ENCODE peak calls at places on chromosomes 12 and 14, in six cellular contexts. D is pancreas, H is PC-3, F is left ventricle myocardium inferior, A is HCT116, O is neuronal stem cell. L is an unnamed sample.
A peak's percentile ranks its signal among the peaks of the same experiment; 100 is the strongest.

GRCh38 chr12:80937391-80938238 is at the start of gene LIN7A:
- DNase-seq in D (peak; percentile 21), H (no peak), F (peak; percentile 67), A (no peak), O (peak; percentile 43), L (peak; percentile 63)

GRCh38 chr12:62519043-62519442 is 52.4 kb downstream of the MON2 start:
- DNase-seq in D (no peak), H (no peak), F (peak; percentile 54), A (no peak), O (no peak), L (no peak)

GRCh38 chr14:88995437-88996198 is 171.2 kb downstream of the TTC8 start:
- DNase-seq in D (no peak), H (peak; percentile 84), F (no peak), A (no peak), O (no peak), L (peak; percentile 73)

GRCh38 chr12:67068773-67069450 is 200.2 kb upstream of the CAND1 start:
- DNase-seq in D (peak; percentile 67), H (peak; percentile 82), F (no peak), A (no peak), O (peak; percentile 66), L (peak; percentile 15)

GRCh38 chr12:96486751-96487150 is 2.6 kb upstream of the CFAP54 start:
- DNase-seq in D (no peak), H (no peak), F (no peak), A (no peak), O (no peak), L (no peak)

GRCh38 chr12:538731-539539 is 79.2 kb downstream of the B4GALNT3 start:
- DNase-seq in D (peak; percentile 73), H (peak; percentile 69), F (peak; percentile 69), A (peak; percentile 45), O (no peak), L (peak; percentile 71)

GRCh38 chr14:94051115-94051514 is 25.0 kb downstream of the OTUB2 start:
- DNase-seq in D (no peak), H (peak; percentile 21), F (peak; percentile 46), A (no peak), O (no peak), L (peak; percentile 63)

GRCh38 chr12:69524755-69525509 is 54.7 kb downstream of the FRS2 start:
- DNase-seq in D (no peak), H (peak; percentile 16), F (no peak), A (no peak), O (no peak), L (no peak)

GRCh38 chr12:66269757-66270383 is 32.4 kb upstream of the HELB start:
- DNase-seq in D (no peak), H (peak; percentile 68), F (no peak), A (peak; percentile 45), O (peak; percentile 38), L (peak; percentile 68)

GRCh38 chr12:50505945-50506344 is 1.2 kb downstream of the DIP2B start:
- DNase-seq in D (no peak), H (peak; percentile 28), F (no peak), A (no peak), O (no peak), L (peak; percentile 25)

GRCh38 chr14:62943202-62943601 is 102.1 kb downstream of the KCNH5 start:
- DNase-seq in D (no peak), H (no peak), F (no peak), A (no peak), O (no peak), L (peak; percentile 51)

GRCh38 chr12:69988601-69989194 is 163.7 kb downstream of the MYRFL start:
- DNase-seq in D (no peak), H (peak; percentile 19), F (no peak), A (no peak), O (no peak), L (peak; percentile 25)

GRCh38 chr12:91620422-91620821 is 437.8 kb upstream of the DCN start:
- DNase-seq in D (no peak), H (no peak), F (no peak), A (no peak), O (no peak), L (no peak)

GRCh38 chr12:38528527-38528926 is 212.0 kb downstream of the ALG10B start:
- DNase-seq in D (no peak), H (no peak), F (no peak), A (no peak), O (no peak), L (no peak)

GRCh38 chr12:29519585-29520182 is 22.2 kb upstream of the OVCH1 start:
- DNase-seq in D (no peak), H (peak; percentile 86), F (no peak), A (peak; percentile 29), O (peak; percentile 11), L (peak; percentile 81)

GRCh38 chr12:75628511-75628910 is 117.1 kb upstream of the KRR1 start:
- DNase-seq in D (no peak), H (no peak), F (no peak), A (no peak), O (no peak), L (no peak)

GRCh38 chr12:78490841-78491240 is 373.7 kb upstream of the SYT1 start:
- DNase-seq in D (no peak), H (no peak), F (no peak), A (no peak), O (no peak), L (no peak)

GRCh38 chr12:28963554-28963953 is 185.5 kb upstream of the FAR2 start:
- DNase-seq in D (no peak), H (peak; percentile 95), F (no peak), A (peak; percentile 44), O (no peak), L (peak; percentile 45)

DNA sequence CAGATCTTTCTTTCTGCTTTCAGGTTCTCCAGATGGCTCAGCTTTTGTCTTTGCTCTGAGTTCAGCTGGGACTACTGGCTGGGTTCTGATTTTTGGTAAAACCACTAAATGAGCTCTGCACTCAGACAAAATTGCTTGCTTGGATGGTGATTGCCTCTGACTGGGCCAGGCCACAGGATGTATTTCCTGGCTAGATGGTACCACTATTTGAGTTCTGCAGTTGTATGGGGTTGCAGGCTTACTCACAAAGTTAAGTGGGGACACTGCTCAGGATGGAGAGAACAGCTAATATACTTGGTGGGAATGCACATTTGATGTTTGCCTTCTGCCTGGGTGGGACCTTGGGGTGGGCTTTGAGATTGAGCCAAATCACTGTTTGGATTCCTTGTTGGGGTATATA is 14.0 kb upstream of the OR4Q3 start:
- DNase-seq in D (no peak), H (no peak), F (no peak), A (no peak), O (no peak), L (no peak)
- H3K9me3 ChIP-seq in D (no peaks in the 10 kb centered on the region), H (peaks cover 29% of the 10 kb centered on the region), F (peaks cover 56% of the 10 kb centered on the region), A (peaks cover 38% of the 10 kb centered on the region), O (peaks cover 6% of the 10 kb centered on the region), L (no peaks in the 10 kb centered on the region)

DNA sequence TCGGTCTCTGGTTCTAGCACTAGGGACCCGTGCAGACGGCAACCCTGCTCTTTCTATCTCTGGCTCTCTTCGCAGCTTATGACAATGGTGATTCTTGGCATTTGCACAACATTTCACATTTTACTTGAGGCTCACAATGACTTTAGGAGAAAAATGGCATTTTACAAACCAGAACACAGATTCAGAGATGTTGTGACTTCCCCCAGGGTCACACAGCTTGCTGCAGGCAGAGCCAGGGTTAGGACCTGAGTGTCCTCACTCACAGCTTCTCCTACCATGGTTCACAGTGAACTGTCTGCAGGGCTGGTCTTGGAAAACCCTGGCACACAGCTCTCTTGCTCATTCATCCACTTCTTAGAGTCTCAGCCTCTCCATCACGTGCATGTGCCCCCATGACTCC is 23.7 kb downstream of the P2RX7 start:
- DNase-seq in D (no peak), H (no peak), F (no peak), A (no peak), O (no peak), L (no peak)
- H3K27ac ChIP-seq in D (no peak overlapping the region), H (no peak overlapping the region), F (no peak overlapping the region), A (no peak overlapping the region), O (no peak overlapping the region), L (no peak overlapping the region)

GRCh38 chr14:99407416-99407815 is 73.2 kb downstream of the SETD3 start:
- DNase-seq in D (no peak), H (no peak), F (no peak), A (no peak), O (no peak), L (no peak)
- H3K36me3 ChIP-seq in D (no peaks in the 10 kb centered on the region), H (no peaks in the 10 kb centered on the region), F (peaks cover 68% of the 10 kb centered on the region), A (peaks cover 5% of the 10 kb centered on the region), O (peaks cover 11% of the 10 kb centered on the region), L (no peaks in the 10 kb centered on the region)

GRCh38 chr12:132955094-132955932 is 793 bp downstream of the ZNF605 start:
- DNase-seq in D (peak; percentile 51), H (peak; percentile 69), F (peak; percentile 26), A (no peak), O (peak; percentile 33), L (peak; percentile 81)

GRCh38 chr12:132954471-132955048 is 1.5 kb downstream of the ZNF605 start:
- DNase-seq in D (no peak), H (peak; percentile 5), F (no peak), A (no peak), O (no peak), L (no peak)

GRCh38 chr12:132953771-132954170 is 2.3 kb downstream of the ZNF605 start:
- DNase-seq in D (no peak), H (no peak), F (no peak), A (no peak), O (no peak), L (no peak)

GRCh38 chr12:132953163-132953425 is 3.0 kb downstream of the ZNF605 start:
- DNase-seq in D (no peak), H (no peak), F (no peak), A (no peak), O (no peak), L (no peak)

GRCh38 chr12:132955933-132956725 is at the start of gene ZNF605:
- DNase-seq in D (peak; percentile 85), H (peak; percentile 87), F (peak; percentile 92), A (no peak), O (peak; percentile 81), L (peak; percentile 91)
- H3K9me3 ChIP-seq in D (no peaks in the 10 kb centered on the region), H (peaks cover 14% of the 10 kb centered on the region), F (peaks cover 27% of the 10 kb centered on the region), A (peaks cover 4% of the 10 kb centered on the region), O (peaks cover 24% of the 10 kb centered on the region), L (peaks cover 8% of the 10 kb centered on the region)

DNA sequence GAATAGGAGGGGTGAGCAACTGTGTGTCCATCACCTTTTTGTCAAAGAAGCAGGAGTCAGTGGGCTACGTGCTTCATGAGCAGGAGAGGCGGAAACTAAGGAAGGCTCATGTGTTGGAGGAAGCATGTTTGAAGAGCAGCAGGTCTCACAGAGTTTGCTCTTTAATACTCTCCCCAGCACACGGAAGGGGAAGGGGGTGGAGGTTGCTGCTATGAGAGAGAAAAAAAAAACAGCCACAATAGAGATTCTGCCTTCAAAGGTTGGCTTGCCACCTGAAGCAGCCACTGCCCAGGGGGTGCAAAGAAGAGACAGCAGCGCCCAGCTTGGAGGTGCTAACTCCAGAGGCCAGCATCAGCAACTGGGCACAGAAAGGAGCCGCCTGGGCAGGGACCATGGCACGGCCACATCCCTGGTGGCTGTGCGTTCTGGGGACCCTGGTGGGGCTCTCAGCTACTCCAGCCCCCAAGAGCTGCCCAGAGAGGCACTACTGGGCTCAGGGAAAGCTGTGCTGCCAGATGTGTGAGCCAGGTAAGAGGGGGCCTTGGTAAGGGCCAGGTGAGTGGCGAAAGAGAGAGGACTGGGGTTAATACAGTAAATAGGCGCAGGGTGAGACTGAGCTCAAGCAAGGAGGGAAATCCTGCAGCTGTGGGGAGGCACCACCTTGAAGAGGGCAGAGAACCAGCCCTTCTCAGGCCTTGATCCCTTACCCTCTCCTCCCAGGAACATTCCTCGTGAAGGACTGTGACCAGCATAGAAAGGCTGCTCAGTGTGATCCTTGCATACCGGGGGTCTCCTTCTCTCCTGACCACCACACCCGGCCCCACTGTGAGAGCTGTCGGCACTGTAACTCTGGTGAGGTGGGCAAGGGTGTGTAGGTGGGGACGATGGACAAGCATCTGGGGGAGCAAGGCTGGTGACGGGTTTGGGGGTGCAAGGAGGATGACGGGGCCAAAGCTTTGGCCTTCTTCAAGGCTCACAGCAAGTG is at the start of gene CD27:
- DNase-seq in D (no peak), H (no peak), F (no peak), A (no peak), O (no peak), L (no peak)
- H3K27ac ChIP-seq in D (no peak within 1 kb of the TSS), H (no peak within 1 kb of the TSS), F (no peak within 1 kb of the TSS), A (no peak within 1 kb of the TSS), O (no peak within 1 kb of the TSS), L (no peak within 1 kb of the TSS)

L was measured in fibroblast of lung.